ENCODE peak calls at places on chromosomes 1 and 21, in nine cellular contexts. R, O, K, D, C, S, T, V and J are unnamed samples.

GRCh38 chr1:14787604-14788003 is 189.1 kb downstream of the KAZN start:
- DNase-seq in R (no peak), O (no peak), K (peak), D (peak), C (no peak), S (no peak), T (no peak), V (no peak), J (no peak)

GRCh38 chr1:30782361-30783243 is 25.0 kb upstream of the LAPTM5 start:
- DNase-seq in R (no peak), O (no peak), K (peak), D (peak), C (peak), S (peak), T (no peak), V (peak), J (peak)

GRCh38 chr1:95021085-95021484 is 51.7 kb downstream of the ALG14 start:
- DNase-seq in R (no peak), O (no peak), K (no peak), D (no peak), C (no peak), S (no peak), T (peak), V (no peak), J (no peak)

GRCh38 chr21:33157303-33157702 is 72.4 kb upstream of the IFNAR2 start:
- DNase-seq in R (no peak), O (no peak), K (no peak), D (no peak), C (no peak), S (no peak), T (peak), V (peak), J (peak)

GRCh38 chr1:27098447-27099153 is 56.3 kb downstream of the SLC9A1 start:
- DNase-seq in R (no peak), O (peak), K (no peak), D (no peak), C (no peak), S (peak), T (no peak), V (peak), J (no peak)

GRCh38 chr1:180925471-180926051 is 12.9 kb downstream of the KIAA1614 start:
- DNase-seq in R (no peak), O (no peak), K (peak), D (peak), C (no peak), S (no peak), T (no peak), V (no peak), J (no peak)

GRCh38 chr1:62689524-62689923 is 1.3 kb upstream of the DOCK7 start:
- DNase-seq in R (peak), O (no peak), K (no peak), D (no peak), C (no peak), S (peak), T (peak), V (peak), J (peak)

GRCh38 chr21:44364151-44365053 is 11.0 kb downstream of the TRPM2 start:
- DNase-seq in R (no peak), O (no peak), K (no peak), D (no peak), C (no peak), S (no peak), T (no peak), V (no peak), J (no peak)

GRCh38 chr1:186421446-186421845 is 39.5 kb downstream of the PDC start:
- DNase-seq in R (no peak), O (no peak), K (no peak), D (no peak), C (no peak), S (no peak), T (no peak), V (no peak), J (peak)

GRCh38 chr1:186420923-186421322 is 40.0 kb downstream of the PDC start:
- DNase-seq in R (no peak), O (no peak), K (no peak), D (no peak), C (no peak), S (peak), T (no peak), V (no peak), J (peak)

GRCh38 chr1:186420311-186420710 is 40.6 kb downstream of the PDC start:
- DNase-seq in R (no peak), O (no peak), K (no peak), D (no peak), C (no peak), S (no peak), T (no peak), V (no peak), J (peak)

GRCh38 chr1:186426118-186426517 is 34.8 kb downstream of the PDC start:
- DNase-seq in R (no peak), O (no peak), K (no peak), D (no peak), C (no peak), S (no peak), T (no peak), V (no peak), J (no peak)

DNA sequence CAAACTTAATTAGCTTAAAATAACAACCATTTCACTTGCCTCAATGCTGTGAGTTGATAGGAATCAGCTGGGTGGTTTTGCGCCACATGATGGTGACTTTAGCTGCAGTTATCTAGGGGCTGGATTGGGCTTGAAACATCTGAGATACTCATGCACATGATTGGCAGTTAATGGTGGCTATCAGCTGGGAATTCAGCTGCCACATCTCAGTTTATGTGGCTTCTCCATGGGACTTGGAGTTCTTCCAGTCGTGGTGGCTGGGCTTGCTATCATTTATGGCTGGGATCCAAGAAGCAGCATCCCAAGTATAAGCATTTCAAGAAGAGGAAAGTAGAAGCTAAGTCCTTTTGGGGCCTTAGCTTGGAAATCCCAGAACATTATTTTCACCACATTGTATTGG is 36.4 kb downstream of the PDC start:
- DNase-seq in R (no peak), O (no peak), K (peak), D (no peak), C (no peak), S (no peak), T (peak), V (peak), J (peak)
- H3K4me3 ChIP-seq in R (no peak), O (no peak), K (no peak), D (no peak), C (no peak), S (no peak), T (no peak), V (no peak), J (no peak)

GRCh38 chr1:7107109-7107830 is 322.0 kb downstream of the CAMTA1 start:
- DNase-seq in R (no peak), O (no peak), K (no peak), D (no peak), C (no peak), S (no peak), T (no peak), V (no peak), J (no peak)

GRCh38 chr1:7105258-7105657 is 320.0 kb downstream of the CAMTA1 start:
- DNase-seq in R (no peak), O (no peak), K (no peak), D (no peak), C (no peak), S (no peak), T (no peak), V (no peak), J (no peak)

GRCh38 chr1:7108251-7108650 is 323.0 kb downstream of the CAMTA1 start:
- DNase-seq in R (no peak), O (no peak), K (no peak), D (no peak), C (no peak), S (no peak), T (no peak), V (no peak), J (no peak)

GRCh38 chr1:7104053-7104738 is 318.9 kb downstream of the CAMTA1 start:
- DNase-seq in R (no peak), O (no peak), K (no peak), D (no peak), C (no peak), S (no peak), T (no peak), V (no peak), J (no peak)

GRCh38 chr1:7106442-7107108 is 321.3 kb downstream of the CAMTA1 start:
- DNase-seq in R (no peak), O (no peak), K (no peak), D (no peak), C (no peak), S (no peak), T (no peak), V (no peak), J (no peak)
- TF ChIP-seq CTCF in R (no peak), O (no peak), K (no peak), D (no peak), C (no peak), S (no peak), T (no peak), V (no peak), J (no peak)

GRCh38 chr1:229434005-229434640 is at the start of gene ACTA1:
- DNase-seq in R (no peak), O (no peak), K (no peak), D (no peak), C (no peak), S (no peak), T (no peak), V (no peak), J (no peak)
- H3K4me3 ChIP-seq in R (no peak), O (no peak), K (no peak), D (peak), C (no peak), S (no peak), T (no peak), V (no peak), J (no peak)

GRCh38 chr1:51922040-51922439 is 43.5 kb upstream of the NRDC start:
- DNase-seq in R (no peak), O (no peak), K (no peak), D (no peak), C (no peak), S (no peak), T (no peak), V (no peak), J (no peak)

GRCh38 chr1:51916587-51917405 is 38.3 kb upstream of the NRDC start:
- DNase-seq in R (no peak), O (no peak), K (no peak), D (no peak), C (no peak), S (peak), T (peak), V (peak), J (no peak)

GRCh38 chr1:51919684-51920083 is 41.2 kb upstream of the NRDC start:
- DNase-seq in R (no peak), O (no peak), K (no peak), D (no peak), C (no peak), S (no peak), T (no peak), V (no peak), J (no peak)

GRCh38 chr1:51915958-51916357 is 37.4 kb upstream of the NRDC start:
- DNase-seq in R (no peak), O (no peak), K (peak), D (no peak), C (no peak), S (peak), T (no peak), V (no peak), J (no peak)

DNA sequence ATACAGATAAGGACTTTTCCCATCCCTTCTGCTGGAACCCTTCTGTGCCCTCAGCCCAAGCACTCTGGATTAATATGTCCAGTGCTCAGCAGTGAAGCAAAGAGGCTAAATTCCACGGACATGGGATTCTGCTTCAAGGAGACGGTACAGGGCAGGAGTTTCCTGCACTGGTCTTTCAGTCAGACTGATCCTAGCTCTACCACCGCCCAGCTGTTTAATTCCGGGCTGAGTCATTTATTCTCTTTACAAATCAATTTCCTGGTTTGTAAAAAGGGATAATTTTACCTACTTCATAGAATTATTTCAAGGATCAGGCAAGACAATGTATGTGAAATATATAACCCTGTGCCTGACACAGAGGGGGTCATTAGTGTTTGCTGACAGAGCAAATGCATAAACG is 41.6 kb upstream of the NRDC start:
- DNase-seq in R (no peak), O (no peak), K (no peak), D (no peak), C (no peak), S (no peak), T (no peak), V (no peak), J (no peak)
- TF ChIP-seq CTCF in R (no peak), O (no peak), K (no peak), D (no peak), C (no peak), S (no peak), T (no peak), V (no peak), J (no peak)

GRCh38 chr21:41953831-41954653 is at the start of gene C2CD2:
- DNase-seq in R (no peak), O (no peak), K (peak), D (peak), C (no peak), S (peak), T (peak), V (peak), J (peak)
- H3K4me3 ChIP-seq in R (peak), O (peak), K (peak), D (peak), C (peak), S (peak), T (peak), V (peak), J (peak)

GRCh38 chr1:182841368-182841988 is 2.3 kb downstream of the DHX9 start:
- DNase-seq in R (no peak), O (no peak), K (no peak), D (no peak), C (no peak), S (peak), T (peak), V (peak), J (peak)

GRCh38 chr1:182845379-182845778 is 6.2 kb downstream of the DHX9 start:
- DNase-seq in R (no peak), O (no peak), K (no peak), D (no peak), C (no peak), S (no peak), T (no peak), V (no peak), J (no peak)

GRCh38 chr1:182835811-182836210 is 3.3 kb upstream of the DHX9 start:
- DNase-seq in R (no peak), O (no peak), K (no peak), D (no peak), C (no peak), S (no peak), T (no peak), V (no peak), J (no peak)

GRCh38 chr1:182842265-182842664 is 3.1 kb downstream of the DHX9 start:
- DNase-seq in R (no peak), O (no peak), K (no peak), D (no peak), C (no peak), S (no peak), T (no peak), V (no peak), J (no peak)

DNA sequence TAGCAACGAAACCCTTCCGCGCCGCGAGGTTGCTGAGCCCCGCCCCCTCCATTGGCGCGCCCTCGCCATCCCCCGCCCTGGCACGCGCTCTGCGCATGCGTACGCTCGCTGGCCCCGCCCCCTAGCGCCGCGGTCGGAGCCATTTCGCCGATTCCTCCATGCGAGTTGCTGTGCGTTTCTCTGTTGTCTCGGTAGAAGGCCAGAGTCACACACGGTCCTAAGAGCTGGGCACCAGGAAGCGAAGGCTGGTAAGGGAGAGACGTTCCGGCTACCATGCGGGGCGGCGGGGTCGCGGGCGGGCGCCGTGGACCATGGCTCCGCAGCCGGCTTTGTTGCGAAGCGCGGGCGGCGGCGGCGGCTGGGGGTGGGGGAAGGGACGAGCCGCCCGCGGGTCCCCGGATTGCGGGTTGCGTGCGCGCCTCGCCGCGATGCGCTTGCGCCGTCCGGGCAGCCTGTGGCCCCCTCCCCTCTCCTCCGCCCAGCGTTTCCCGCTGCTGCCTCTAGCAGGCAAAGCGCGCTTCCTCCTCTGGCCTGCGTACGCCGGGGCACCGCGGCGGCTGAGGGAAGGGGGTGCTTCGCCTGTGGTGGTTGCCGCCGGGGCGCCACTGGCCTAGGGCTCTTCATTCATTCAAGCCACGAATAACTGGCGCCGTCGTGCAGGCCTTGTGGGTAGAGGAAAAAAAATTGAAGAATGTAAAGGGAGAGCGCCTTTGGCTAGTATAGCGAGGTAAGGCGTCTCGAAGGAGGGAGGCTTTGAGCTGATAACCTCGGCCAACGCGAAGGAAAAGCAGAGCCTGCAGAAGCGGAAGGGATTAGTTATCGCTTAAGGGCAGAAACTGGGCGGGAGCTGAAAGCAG is at the start of gene DHX9:
- DNase-seq in R (no peak), O (peak), K (peak), D (peak), C (peak), S (peak), T (peak), V (peak), J (peak)
- TF ChIP-seq CTCF in R (peak), O (no peak), K (peak), D (peak), C (no peak), S (peak), T (no peak), V (no peak), J (peak)

DNA sequence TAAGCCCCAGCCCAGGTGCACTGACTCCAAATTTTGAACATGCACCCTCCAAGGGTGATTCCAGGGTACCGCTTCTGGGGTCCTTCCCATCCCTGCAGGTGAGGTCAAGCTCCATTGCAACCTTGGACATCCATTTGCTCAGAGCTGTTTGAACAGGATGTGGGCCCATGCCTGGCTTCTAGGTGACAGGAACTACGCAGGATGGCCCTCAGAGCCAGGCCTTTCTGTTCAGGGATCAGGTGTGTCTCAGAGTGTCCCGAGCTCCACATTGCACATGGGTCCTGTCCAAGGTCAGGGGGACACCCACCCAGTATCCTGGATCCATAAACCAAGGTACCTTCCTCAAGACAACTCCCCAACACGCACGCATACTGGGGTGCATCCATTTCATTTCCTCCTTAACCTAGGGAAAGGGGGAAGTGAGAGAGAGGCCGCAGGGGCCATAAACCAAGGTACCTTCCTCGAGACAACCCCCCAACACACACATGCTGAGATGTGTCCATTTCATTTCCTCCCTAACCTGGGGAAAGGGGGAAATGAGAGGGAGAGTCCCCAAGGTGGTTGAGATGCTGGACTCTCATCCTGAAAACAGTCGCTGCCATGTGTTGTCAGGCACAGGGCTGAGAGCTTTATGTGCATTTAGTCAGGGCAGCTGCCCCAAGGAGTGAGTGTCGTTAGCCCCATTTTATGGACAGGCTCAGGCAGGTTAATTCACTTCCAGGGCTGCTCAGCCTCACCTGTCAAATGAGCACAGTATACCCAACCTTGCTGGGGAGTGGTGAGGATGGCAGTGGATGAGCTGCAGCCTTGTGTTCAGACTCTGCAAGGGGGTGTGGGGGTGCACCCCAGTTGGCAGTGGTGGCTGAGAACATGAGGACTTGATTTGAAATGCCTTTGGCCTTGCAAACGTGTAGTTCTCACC is 2.1 kb downstream of the SLC66A1 start:
- DNase-seq in R (no peak), O (no peak), K (no peak), D (no peak), C (no peak), S (no peak), T (no peak), V (no peak), J (no peak)
- H3K4me3 ChIP-seq in R (no peak), O (no peak), K (no peak), D (no peak), C (no peak), S (no peak), T (no peak), V (no peak), J (no peak)